ENCODE peak calls at places on chromosomes 2 and 18, in six cellular contexts. X is mucosa of descending colon; K is Peyer's patch; Y is naive thymus-derived CD4-positive, alpha-beta T cell; R is aorta; F is effector memory CD4-positive, alpha-beta T cell. D is an unnamed sample.

GRCh38 chr2:191318729-191319078 is 73.5 kb downstream of the MYO1B start:
- DNase-seq in X (peak; percentile 67), K (peak; percentile 78), Y (no peak), R (no peak), F (no peak), D (no peak)

GRCh38 chr18:22499421-22499820 is 81.7 kb upstream of the CTAGE1 start:
- DNase-seq in X (no peak), K (no peak), Y (no peak), R (no peak), F (no peak), D (no peak)

GRCh38 chr2:73343992-73344391 is 41.6 kb upstream of the ALMS1 start:
- DNase-seq in X (no peak), K (no peak), Y (no peak), R (no peak), F (no peak), D (no peak)

GRCh38 chr2:79996709-79997108 is 307.8 kb downstream of the LRRTM1 start:
- DNase-seq in X (no peak), K (no peak), Y (no peak), R (no peak), F (no peak), D (no peak)

GRCh38 chr2:149152597-149152996 is 114.1 kb downstream of the LYPD6B start:
- DNase-seq in X (no peak), K (no peak), Y (no peak), R (no peak), F (no peak), D (no peak)

GRCh38 chr2:135775420-135775819 is 33.8 kb downstream of the UBXN4 start:
- DNase-seq in X (no peak), K (no peak), Y (no peak), R (no peak), F (no peak), D (no peak)

GRCh38 chr2:113887393-113887792 is 2.5 kb upstream of the ACTR3 start:
- DNase-seq in X (no peak), K (no peak), Y (no peak), R (no peak), F (no peak), D (no peak)

GRCh38 chr18:55422456-55423185 is 165.4 kb downstream of the TCF4 start:
- DNase-seq in X (peak; percentile 28), K (peak; percentile 50), Y (no peak), R (peak; percentile 63), F (no peak), D (no peak)

GRCh38 chr2:117952237-117952636 is 61.6 kb downstream of the CCDC93 start:
- DNase-seq in X (no peak), K (no peak), Y (no peak), R (no peak), F (no peak), D (no peak)

GRCh38 chr2:143535802-143536201 is 406.6 kb downstream of the ARHGAP15 start:
- DNase-seq in X (no peak), K (no peak), Y (no peak), R (no peak), F (no peak), D (no peak)

GRCh38 chr2:142989276-142990204 is 112.1 kb downstream of the KYNU start:
- DNase-seq in X (no peak), K (no peak), Y (no peak), R (no peak), F (no peak), D (no peak)

GRCh38 chr2:108492364-108492763 is 41.9 kb upstream of the LIMS1 start:
- DNase-seq in X (no peak), K (no peak), Y (no peak), R (no peak), F (no peak), D (no peak)

GRCh38 chr2:159030674-159031380 is 62.4 kb downstream of the TANC1 start:
- DNase-seq in X (no peak), K (peak; percentile 69), Y (no peak), R (peak; percentile 58), F (no peak), D (no peak)

GRCh38 chr2:29223851-29224692 is 108.9 kb downstream of the CLIP4 start:
- DNase-seq in X (no peak), K (peak; percentile 49), Y (no peak), R (peak; percentile 85), F (no peak), D (peak; percentile 67)

GRCh38 chr2:180359522-180360282 is 352.6 kb upstream of the CWC22 start:
- DNase-seq in X (peak; percentile 33), K (peak; percentile 49), Y (no peak), R (no peak), F (no peak), D (no peak)

GRCh38 chr2:40716879-40717278 is 265.0 kb upstream of the SLC8A1 start:
- DNase-seq in X (no peak), K (no peak), Y (no peak), R (peak; percentile 51), F (no peak), D (no peak)

GRCh38 chr2:3628800-3629199 is 29.2 kb upstream of the ALLC start:
- DNase-seq in X (no peak), K (peak; percentile 36), Y (no peak), R (no peak), F (no peak), D (peak; percentile 56)

GRCh38 chr2:165008916-165009315 is 53.6 kb upstream of the SLC38A11 start:
- DNase-seq in X (no peak), K (no peak), Y (no peak), R (no peak), F (no peak), D (no peak)

GRCh38 chr2:97654324-97654723 is 8.5 kb downstream of the COX5B start:
- DNase-seq in X (no peak), K (no peak), Y (no peak), R (no peak), F (no peak), D (no peak)

GRCh38 chr18:48700222-48700845 is 161.5 kb downstream of the CTIF start:
- DNase-seq in X (no peak), K (no peak), Y (no peak), R (no peak), F (no peak), D (no peak)

GRCh38 chr18:58348947-58349346 is 279.9 kb downstream of the ALPK2 start:
- DNase-seq in X (no peak), K (no peak), Y (no peak), R (no peak), F (no peak), D (no peak)

GRCh38 chr18:44744206-44745180 is 63.8 kb downstream of the SETBP1 start:
- DNase-seq in X (no peak), K (no peak), Y (no peak), R (peak; percentile 63), F (no peak), D (no peak)

GRCh38 chr2:12862541-12862940 is 145.8 kb downstream of the TRIB2 start:
- DNase-seq in X (no peak), K (no peak), Y (no peak), R (no peak), F (no peak), D (no peak)
- H3K9me3 ChIP-seq in X (peaks cover 14% of the 10 kb centered on the region), K (peaks cover 5% of the 10 kb centered on the region), Y (peaks cover 12% of the 10 kb centered on the region), R (no peaks in the 10 kb centered on the region), F (peaks cover 3% of the 10 kb centered on the region), D (peaks cover 7% of the 10 kb centered on the region)

GRCh38 chr2:238964544-238965113 is 116.7 kb downstream of the TWIST2 start:
- DNase-seq in X (no peak), K (peak; percentile 32), Y (no peak), R (no peak), F (no peak), D (no peak)

GRCh38 chr2:238967031-238967977 is 119.4 kb downstream of the TWIST2 start:
- DNase-seq in X (no peak), K (peak; percentile 37), Y (no peak), R (peak; percentile 43), F (no peak), D (no peak)

GRCh38 chr2:238966274-238966937 is 118.5 kb downstream of the TWIST2 start:
- DNase-seq in X (no peak), K (peak; percentile 29), Y (no peak), R (no peak), F (no peak), D (no peak)

GRCh38 chr2:238963970-238964331 is 116.1 kb downstream of the TWIST2 start:
- DNase-seq in X (no peak), K (no peak), Y (no peak), R (no peak), F (no peak), D (no peak)

DNA sequence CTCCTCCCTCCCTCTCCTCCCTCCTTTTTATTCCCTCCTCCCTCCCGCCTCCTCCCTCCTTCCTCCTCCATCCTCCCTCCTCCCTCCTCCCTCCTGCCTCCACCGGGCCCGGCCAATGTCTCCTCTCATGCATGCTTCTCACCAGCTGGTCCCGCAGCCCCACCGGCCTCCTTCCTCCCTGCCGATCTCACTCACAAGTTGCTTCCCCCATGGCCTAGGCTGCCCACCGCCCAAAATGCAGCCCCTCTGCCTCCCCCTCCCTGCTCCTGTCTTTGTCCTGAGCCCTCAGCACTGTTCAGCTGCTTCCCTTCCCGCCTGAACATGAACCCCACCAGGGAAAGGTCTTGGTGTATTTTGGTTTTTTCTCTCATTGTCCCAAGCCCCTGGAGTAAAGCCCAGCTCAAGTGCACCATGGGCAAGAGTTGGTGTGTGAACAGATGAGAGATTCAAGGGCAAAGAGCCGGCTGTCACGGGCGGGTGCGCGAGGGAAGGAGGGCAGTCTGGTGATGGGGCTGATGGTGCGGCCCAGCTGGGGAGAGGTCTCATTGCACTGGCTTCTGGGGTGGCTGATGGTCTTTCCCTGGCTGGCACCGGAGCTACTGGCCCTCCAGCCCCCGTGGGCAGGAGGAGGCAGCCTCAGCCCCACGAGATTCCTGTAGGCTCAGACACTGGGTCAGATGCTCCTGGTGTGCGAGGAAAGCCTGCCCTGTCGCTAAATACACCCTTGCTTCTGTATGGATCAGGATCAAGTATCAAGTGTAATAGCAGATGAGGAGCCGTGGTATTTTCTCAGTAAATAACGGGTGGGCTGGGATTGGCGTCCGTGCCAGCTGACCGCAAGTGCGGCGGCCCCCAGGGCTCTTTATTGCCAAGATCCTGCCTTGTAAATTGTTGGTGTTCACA is 117.7 kb downstream of the TWIST2 start:
- DNase-seq in X (no peak), K (peak; percentile 30), Y (no peak), R (no peak), F (no peak), D (no peak)
- H3K9me3 ChIP-seq in X (no peaks in the 10 kb centered on the region), K (no peaks in the 10 kb centered on the region), Y (no peaks in the 10 kb centered on the region), R (no peaks in the 10 kb centered on the region), F (no peaks in the 10 kb centered on the region), D (no peaks in the 10 kb centered on the region)

DNA sequence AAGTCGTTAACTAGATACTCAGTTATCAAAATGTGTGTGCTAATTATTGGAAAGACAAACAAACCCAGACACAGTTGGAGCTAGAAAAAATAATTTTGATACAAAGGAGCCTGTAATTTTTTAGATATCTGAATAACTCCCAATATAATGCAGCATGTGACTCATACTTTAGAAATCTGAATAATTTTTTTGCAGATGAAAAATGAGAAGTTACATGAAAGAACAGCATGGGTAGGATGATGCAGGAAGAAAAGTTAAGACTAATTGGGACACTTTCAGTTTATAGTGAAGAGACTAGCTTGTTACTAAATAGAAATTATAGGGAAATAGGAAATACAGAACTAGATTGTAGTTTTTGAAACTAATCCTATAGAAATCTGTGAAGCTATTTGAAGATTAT is 945.8 kb downstream of the CBLN2 start:
- DNase-seq in X (no peak), K (no peak), Y (no peak), R (no peak), F (no peak), D (no peak)
- H3K9me3 ChIP-seq in X (no peaks in the 10 kb centered on the region), K (no peaks in the 10 kb centered on the region), Y (no peaks in the 10 kb centered on the region), R (no peaks in the 10 kb centered on the region), F (no peaks in the 10 kb centered on the region), D (no peaks in the 10 kb centered on the region)

DNA sequence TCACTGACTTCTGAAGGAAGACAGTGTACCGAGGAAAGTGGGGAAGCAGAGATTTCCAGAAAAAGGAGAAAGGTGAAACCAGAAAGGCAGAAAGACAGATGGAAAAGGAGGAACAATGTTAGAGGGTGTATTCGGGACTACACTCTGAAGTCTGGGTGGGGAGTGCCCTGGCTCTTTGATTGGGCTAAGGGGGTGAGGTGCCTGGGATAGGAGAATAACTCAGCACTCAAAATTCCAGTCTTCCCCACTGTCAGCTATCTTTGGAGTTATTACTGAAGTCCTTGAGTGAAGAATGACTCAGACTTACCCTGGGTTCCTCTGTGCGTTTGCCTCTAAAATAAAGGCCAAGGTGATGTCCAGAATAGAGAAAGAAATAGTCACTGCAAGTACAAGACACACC is 151.8 kb upstream of the SERPINE2 start:
- DNase-seq in X (no peak), K (no peak), Y (no peak), R (no peak), F (no peak), D (no peak)
- H3K9me3 ChIP-seq in X (peaks cover 6% of the 10 kb centered on the region), K (peaks cover 7% of the 10 kb centered on the region), Y (no peaks in the 10 kb centered on the region), R (peaks cover 3% of the 10 kb centered on the region), F (no peaks in the 10 kb centered on the region), D (no peaks in the 10 kb centered on the region)